ENCODE peak calls at places on chromosomes 1 and 21, in four cellular contexts. N, B, E and H are unnamed samples. For H3K36me3 and H3K27me3, the result is how much of the 10 kb centered on the place peaks cover.

GRCh38 chr1:111032295-111032897 is 68.7 kb upstream of the LRIF1 start:
- DNase-seq in E (no peak), B (peak), N (peak), H (no peak)

GRCh38 chr1:52632732-52633290 is at the start of gene SHISAL2A:
- DNase-seq in E (no peak), N (peak), B (peak), H (peak)

GRCh38 chr1:233615571-233615970 is 1.7 kb downstream of the KCNK1 start:
- DNase-seq in N (no peak), B (no peak), E (no peak), H (no peak)

GRCh38 chr1:248858096-248858890 is 592 bp downstream of the ZNF692 start:
- DNase-seq in B (peak), E (peak), N (no peak), H (peak)

GRCh38 chr1:43711049-43711448 is 3.7 kb downstream of the ST3GAL3 start:
- DNase-seq in N (no peak), E (no peak), B (peak), H (no peak)

GRCh38 chr1:117655220-117655577 is 49.4 kb downstream of the TENT5C start:
- DNase-seq in E (no peak), N (no peak), B (no peak), H (no peak)

GRCh38 chr1:55018395-55018794 is 19.7 kb downstream of the BSND start:
- DNase-seq in N (no peak), E (no peak), B (no peak), H (no peak)

GRCh38 chr1:200530551-200531261 is 89.8 kb downstream of the KIF14 start:
- DNase-seq in E (no peak), N (peak), B (no peak), H (no peak)

GRCh38 chr1:13832100-13832499 is 132.1 kb downstream of the PRDM2 start:
- DNase-seq in B (no peak), E (no peak), N (no peak), H (no peak)

GRCh38 chr21:46226146-46226545 is 2.4 kb downstream of the LSS start:
- DNase-seq in N (no peak), B (peak), E (no peak), H (no peak)

GRCh38 chr1:168089979-168090337 is 46.8 kb downstream of the GPR161 start:
- DNase-seq in N (no peak), B (no peak), E (no peak), H (no peak)

DNA sequence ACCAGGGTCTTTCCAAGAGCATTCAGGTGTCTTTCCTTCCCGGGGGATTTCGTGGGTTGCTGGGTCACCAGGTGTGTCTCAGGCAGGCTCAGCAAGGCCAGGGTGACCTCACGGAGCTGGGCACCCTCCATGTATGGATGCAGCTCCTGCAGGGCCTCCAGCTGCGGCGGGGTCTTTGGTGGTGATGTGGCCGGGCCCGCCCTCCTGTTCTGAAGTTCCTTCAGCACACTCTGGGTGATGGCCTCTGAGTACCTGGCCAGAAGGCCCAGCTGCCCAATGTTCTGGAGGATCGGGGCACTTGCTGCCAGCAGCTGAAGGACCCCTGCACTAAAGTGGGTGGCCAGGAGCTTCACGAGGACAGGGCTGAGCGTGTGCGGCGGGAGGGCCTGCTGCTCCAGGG is 45.5 kb downstream of the URB1 start:
- DNase-seq in N (no peak), B (no peak), E (no peak), H (no peak)
- H3K36me3 ChIP-seq in N (half or more), B (half or more), E (half or more), H (half or more)

DNA sequence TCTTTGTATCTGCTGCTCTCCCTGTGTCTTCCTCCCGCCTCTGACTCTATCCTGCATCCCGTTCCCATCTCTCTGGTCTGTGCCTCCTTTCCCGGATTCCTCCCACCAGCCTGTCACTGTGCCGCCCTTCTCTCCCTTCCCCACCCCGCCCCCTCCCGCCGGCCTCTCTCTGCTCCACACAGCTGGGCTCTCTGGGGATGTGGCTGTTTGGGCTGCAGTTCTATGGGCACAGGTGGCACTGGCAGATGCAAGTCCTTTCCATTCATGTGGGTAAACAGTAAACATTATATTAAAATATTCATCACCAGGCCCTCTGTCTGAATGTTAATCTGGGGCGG is 249.4 kb downstream of the TNR start:
- DNase-seq in B (no peak), N (no peak), E (no peak), H (no peak)
- H3K4me3 ChIP-seq in B (no peak), N (no peak), E (no peak), H (no peak)

DNA sequence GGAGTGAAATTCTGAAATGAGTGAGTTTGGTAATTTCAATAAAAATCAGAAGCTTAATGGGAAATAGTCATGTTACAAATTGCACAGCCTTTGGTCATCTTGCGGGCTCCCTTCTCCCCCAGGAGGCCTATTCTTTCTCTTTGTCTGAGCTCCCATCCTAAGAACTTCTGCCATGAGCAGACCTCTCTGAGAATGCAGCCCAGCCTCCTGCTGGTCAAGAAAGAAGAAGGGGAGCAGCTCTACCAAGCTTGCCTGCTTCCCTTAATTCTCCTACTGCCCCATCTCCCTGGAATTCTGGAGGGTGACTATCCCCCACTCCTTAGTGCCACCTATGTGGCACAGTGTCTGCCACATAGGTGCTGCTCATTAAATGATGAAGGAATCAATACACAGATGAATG is 300.7 kb upstream of the DAB1 start:
- DNase-seq in E (no peak), N (no peak), B (no peak), H (no peak)
- H3K27me3 ChIP-seq in E (under half), N (under half), B (under half), H (under half)

GRCh38 chr1:204408602-204409001 is 3.0 kb downstream of the PPP1R15B start:
- DNase-seq in B (no peak), N (no peak), E (no peak), H (no peak)

GRCh38 chr1:204408074-204408507 is 3.5 kb downstream of the PPP1R15B start:
- DNase-seq in N (peak), B (peak), E (no peak), H (peak)

GRCh38 chr1:204405988-204406387 is 5.6 kb downstream of the PPP1R15B start:
- DNase-seq in N (no peak), B (peak), E (no peak), H (no peak)

GRCh38 chr1:204406621-204407020 is 5.0 kb downstream of the PPP1R15B start:
- DNase-seq in N (no peak), B (no peak), E (no peak), H (no peak)

DNA sequence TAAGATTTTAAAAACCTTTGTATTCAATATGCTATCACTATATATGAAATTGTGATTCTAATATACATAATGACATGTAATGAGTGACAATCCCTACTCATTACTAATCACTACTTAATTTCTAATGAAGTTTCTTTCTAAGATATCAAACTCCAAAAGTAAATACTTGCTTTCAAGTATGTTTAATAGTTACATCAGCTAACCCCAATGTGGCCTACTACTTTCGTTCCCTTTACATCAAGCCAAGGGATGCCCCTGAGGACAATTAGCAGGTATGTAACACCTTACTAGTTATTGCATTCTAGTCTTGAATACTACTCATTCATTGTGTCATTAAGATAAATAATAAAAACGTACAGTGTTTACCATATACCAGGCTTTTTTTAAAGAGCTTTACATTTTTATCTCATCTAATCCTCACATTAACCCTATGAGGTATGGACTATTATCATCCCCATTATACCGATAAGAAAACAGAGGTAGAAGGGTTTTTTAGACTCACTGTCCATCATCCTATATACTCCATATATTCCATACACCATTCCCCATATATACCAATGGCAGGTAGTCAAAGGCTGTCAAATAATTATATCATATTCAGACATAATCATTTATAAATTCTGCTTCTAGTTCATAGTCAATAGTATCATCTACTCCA is 4.2 kb downstream of the PPP1R15B start:
- DNase-seq in N (no peak), B (peak), E (no peak), H (no peak)
- H3K36me3 ChIP-seq in N (under half), B (half or more), E (half or more), H (under half)

GRCh38 chr1:32179193-32179442 is 357 bp upstream of the TXLNA start:
- DNase-seq in N (no peak), E (no peak), B (no peak), H (no peak)
- H3K4me3 ChIP-seq in N (peak), E (no peak), B (peak), H (peak)